ENCODE peak calls at places on chromosomes 7 and 10, in ten cellular contexts. A is left ventricle myocardium inferior, Q is WERI-Rb-1, W is A549, K is lung, S is astrocyte of the cerebellum, O is mammary epithelial cell, D is cardiac muscle cell, T is fibroblast of mammary gland, G is fibroblast of villous mesenchyme. J is an unnamed sample.

GRCh38 chr7:116173051-116174028 is 37.0 kb upstream of the TES start:
- DNase-seq in G (peak; percentile 78), Q (no peak), T (peak; percentile 76), D (peak; percentile 78), A (no peak), K (no peak), S (peak; percentile 46), O (peak; percentile 54), W (peak; percentile 21), J (no peak)

GRCh38 chr10:91208645-91209044 is 11.8 kb upstream of the PCGF5 start:
- DNase-seq in K (no peak), G (no peak), D (no peak), A (no peak), W (no peak), Q (no peak), S (no peak), T (no peak), O (no peak), J (no peak)

GRCh38 chr7:26318921-26319320 is 27.3 kb downstream of the SNX10 start:
- DNase-seq in W (no peak), D (no peak), K (no peak), T (no peak), S (no peak), O (no peak), Q (no peak), G (no peak), A (no peak), J (no peak)

GRCh38 chr7:22587322-22587721 is 87.3 kb upstream of the STEAP1B start:
- DNase-seq in O (no peak), T (peak; percentile 67), W (no peak), A (no peak), G (peak; percentile 74), K (no peak), D (peak; percentile 77), S (no peak), Q (no peak), J (no peak)

GRCh38 chr7:122305475-122306319 is 1.1 kb upstream of the FEZF1 start:
- DNase-seq in D (no peak), G (no peak), W (no peak), T (no peak), S (no peak), A (no peak), K (no peak), Q (peak; percentile 54), O (no peak), J (no peak)

GRCh38 chr7:919924-920341 is 34.5 kb downstream of the ADAP1 start:
- DNase-seq in T (no peak), G (no peak), Q (no peak), O (no peak), S (no peak), A (peak; percentile 11), K (no peak), W (no peak), D (no peak), J (no peak)

GRCh38 chr7:17026269-17026668 is 144.5 kb upstream of the AGR3 start:
- DNase-seq in A (no peak), D (no peak), O (no peak), K (no peak), W (no peak), G (no peak), T (no peak), S (no peak), Q (no peak), J (no peak)

GRCh38 chr7:105521027-105521730 is 892 bp downstream of the PUS7 start:
- DNase-seq in T (peak; percentile 45), O (peak; percentile 56), W (peak; percentile 52), K (peak; percentile 57), D (peak; percentile 62), Q (peak; percentile 59), S (no peak), G (peak; percentile 67), A (peak; percentile 67), J (no peak)

GRCh38 chr10:103677486-103677885 is 177.9 kb downstream of the SH3PXD2A start:
- DNase-seq in T (no peak), A (no peak), G (no peak), K (no peak), S (no peak), W (no peak), Q (no peak), O (no peak), D (no peak), J (no peak)

GRCh38 chr10:103679096-103679790 is 176.1 kb downstream of the SH3PXD2A start:
- DNase-seq in Q (no peak), G (peak; percentile 26), S (no peak), D (peak; percentile 47), W (no peak), T (no peak), A (no peak), K (no peak), O (no peak), J (no peak)

GRCh38 chr10:103678104-103678526 is 177.3 kb downstream of the SH3PXD2A start:
- DNase-seq in S (no peak), G (peak; percentile 100), A (peak; percentile 79), K (peak; percentile 70), O (no peak), W (no peak), Q (no peak), D (peak; percentile 99), T (peak; percentile 99), J (peak; percentile 74)

GRCh38 chr10:103676058-103676785 is 179.2 kb downstream of the SH3PXD2A start:
- DNase-seq in A (no peak), O (peak; percentile 49), K (no peak), S (no peak), G (peak; percentile 94), W (no peak), D (peak; percentile 90), T (peak; percentile 80), Q (no peak), J (no peak)

GRCh38 chr10:103676851-103677417 is 178.4 kb downstream of the SH3PXD2A start:
- DNase-seq in Q (no peak), O (peak; percentile 65), A (peak; percentile 54), G (peak; percentile 98), W (no peak), T (peak; percentile 92), S (no peak), K (no peak), D (peak; percentile 95), J (no peak)
- H3K4me3 ChIP-seq in Q (no peak overlapping the region), O (no peak overlapping the region), A (peak overlapping the region; percentile 49), G (peak overlapping the region; percentile 75), W (no peak overlapping the region), T (peak overlapping the region; percentile 52), S (no peak overlapping the region), K (no peak overlapping the region), D (no peak overlapping the region), J (no peak overlapping the region)

GRCh38 chr10:32713560-32713959 is 244.5 kb downstream of the ITGB1 start:
- DNase-seq in G (no peak), D (no peak), O (no peak), S (no peak), Q (no peak), T (peak; percentile 2), W (no peak), A (no peak), K (no peak), J (no peak)
- TF ChIP-seq CTCF in G (peak; percentile 18), D (no peak), O (peak; percentile 51), S (no peak), Q (no peak), T (peak; percentile 24), W (no peak), A (no peak), K (no peak), J (no peak)

DNA sequence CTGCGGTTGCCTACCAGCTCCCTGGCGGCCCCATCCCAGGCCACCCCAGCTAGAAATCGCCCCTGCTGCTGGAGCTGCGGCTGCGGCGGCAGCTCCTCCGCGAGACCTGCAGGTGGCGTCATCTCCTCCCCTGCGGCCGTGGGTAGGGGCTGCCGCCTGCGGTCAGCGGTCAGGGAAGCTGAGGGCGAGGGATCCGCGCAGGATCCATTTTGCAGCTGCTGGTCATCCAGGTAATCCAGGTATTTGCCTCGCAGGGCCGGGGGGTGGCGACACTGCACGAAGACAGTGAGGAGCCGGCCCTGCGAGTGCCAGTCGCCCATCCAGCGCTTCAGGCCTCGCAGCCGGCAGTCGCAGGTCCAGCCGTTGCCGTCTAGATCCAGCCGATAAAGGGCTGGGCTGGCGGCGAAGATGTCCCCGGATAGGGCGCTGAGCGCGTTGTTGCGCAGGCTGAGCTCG is 1.5 kb downstream of the TRIL start:
- DNase-seq in D (peak; percentile 72), S (no peak), G (peak; percentile 40), W (peak; percentile 38), T (peak; percentile 18), O (peak; percentile 55), K (peak; percentile 72), Q (peak; percentile 70), A (peak; percentile 66), J (peak; percentile 19)
- H3K4me3 ChIP-seq in D (peak overlapping the region; percentile 54), S (peak overlapping the region; percentile 46), G (peak overlapping the region; percentile 41), W (peak overlapping the region; percentile 47), T (no peak overlapping the region), O (peak overlapping the region; percentile 47), K (no peak overlapping the region), Q (peak overlapping the region; percentile 26), A (peak overlapping the region; percentile 72), J (peak overlapping the region; percentile 48)

GRCh38 chr10:99621454-99622246 is 1.4 kb upstream of the SLC25A28 start:
- DNase-seq in K (no peak), T (no peak), S (no peak), W (no peak), D (no peak), O (peak; percentile 94), Q (no peak), G (no peak), A (no peak), J (no peak)

GRCh38 chr10:99623919-99624318 is 3.7 kb upstream of the SLC25A28 start:
- DNase-seq in Q (no peak), T (no peak), D (no peak), K (no peak), A (no peak), G (no peak), W (no peak), S (no peak), O (no peak), J (no peak)

GRCh38 chr10:99619090-99619800 is 994 bp downstream of the SLC25A28 start:
- DNase-seq in S (no peak), O (peak; percentile 30), D (peak; percentile 16), G (peak; percentile 70), Q (no peak), K (no peak), A (no peak), W (no peak), T (peak; percentile 33), J (no peak)

GRCh38 chr10:99619851-99620712 is at the start of gene SLC25A28:
- DNase-seq in Q (peak; percentile 97), O (peak; percentile 100), A (peak; percentile 93), S (peak; percentile 100), W (peak; percentile 97), K (peak; percentile 96), G (peak; percentile 100), T (peak; percentile 100), D (peak; percentile 100), J (peak; percentile 100)

DNA sequence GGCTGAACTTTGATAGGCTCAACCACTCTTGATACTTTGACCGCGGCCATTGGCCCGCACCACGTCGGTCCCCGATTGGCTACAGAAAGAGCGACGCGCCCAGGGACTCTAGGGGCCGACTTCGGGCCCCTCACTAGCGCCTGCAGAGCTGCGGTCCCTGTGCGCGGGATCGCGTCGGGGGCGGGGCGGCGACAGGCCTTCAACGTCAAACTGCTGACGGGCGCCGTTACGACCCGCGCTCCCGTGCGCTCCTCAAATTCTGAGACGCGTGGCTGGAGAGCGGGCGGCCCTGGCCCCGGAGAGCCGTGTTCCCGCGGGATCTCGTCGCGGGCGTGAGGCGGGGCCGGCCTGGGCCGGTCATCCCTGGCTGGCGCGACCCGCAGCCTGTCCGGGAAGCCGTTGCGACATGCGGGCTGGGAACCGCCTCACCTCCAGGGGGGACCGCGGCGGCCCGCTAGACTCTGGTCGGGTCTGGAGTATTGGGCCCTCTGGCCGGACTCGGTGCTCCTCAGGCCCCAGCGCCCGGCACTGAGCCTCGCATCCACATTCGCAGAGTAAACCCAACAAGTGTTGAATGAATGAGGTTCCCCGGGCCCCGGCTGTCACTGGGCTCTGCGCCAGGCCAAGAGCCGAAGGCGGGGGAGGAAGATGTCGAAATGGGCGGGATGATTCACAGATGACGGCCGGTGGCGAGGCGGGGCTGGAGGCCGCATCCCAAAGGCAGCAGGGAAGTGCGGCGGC is 644 bp upstream of the SLC25A28 start:
- DNase-seq in S (peak; percentile 87), O (peak; percentile 95), W (peak; percentile 84), D (peak; percentile 97), Q (peak; percentile 84), K (peak; percentile 94), G (peak; percentile 96), A (peak; percentile 94), T (peak; percentile 95), J (peak; percentile 60)
- TF ChIP-seq CTCF in S (no peak), O (peak; percentile 11), W (no peak), D (no peak), Q (no peak), K (no peak), G (no peak), A (no peak), T (no peak), J (no peak)